ENCODE peak calls at places on chromosomes 4 and X, in six cellular contexts. Z is heart right ventricle, Y is cardiac muscle cell, T is spleen, R is A549, S is breast epithelium. M is an unnamed sample.

GRCh38 chrX:36898301-36898700 is 109.9 kb upstream of the FAM47C start:
- DNase-seq in Z (no peak), Y (no peak), T (no peak), R (no peak), S (no peak), M (no peak)

GRCh38 chr4:78568640-78569261 is 17.2 kb downstream of the ANXA3 start:
- DNase-seq in Z (no peak), Y (peak; percentile 46), T (no peak), R (no peak), S (no peak), M (no peak)

GRCh38 chr4:6714954-6715353 is 1.0 kb upstream of the BLOC1S4 start:
- DNase-seq in Z (no peak), Y (no peak), T (no peak), R (no peak), S (no peak), M (no peak)

GRCh38 chr4:45442466-45442865 is 681.4 kb downstream of the GABRG1 start:
- DNase-seq in Z (no peak), Y (peak; percentile 33), T (no peak), R (no peak), S (no peak), M (no peak)

GRCh38 chrX:40570346-40571093 is 10.2 kb upstream of the ATP6AP2 start:
- DNase-seq in Z (no peak), Y (peak; percentile 3), T (no peak), R (no peak), S (no peak), M (no peak)

GRCh38 chr4:52241916-52242315 is 190.8 kb downstream of the SPATA18 start:
- DNase-seq in Z (no peak), Y (no peak), T (no peak), R (no peak), S (no peak), M (no peak)

GRCh38 chrX:119693032-119693995 is at the start of gene SEPTIN6:
- DNase-seq in Z (peak; percentile 67), Y (peak; percentile 79), T (peak; percentile 95), R (peak; percentile 49), S (no peak), M (peak; percentile 81)

GRCh38 chr4:148056879-148057278 is 325.0 kb downstream of the ARHGAP10 start:
- DNase-seq in Z (peak; percentile 52), Y (peak; percentile 68), T (peak; percentile 87), R (no peak), S (no peak), M (peak; percentile 74)

GRCh38 chr4:153543351-153543750 is 77.2 kb downstream of the TMEM131L start:
- DNase-seq in Z (no peak), Y (no peak), T (no peak), R (no peak), S (no peak), M (no peak)

GRCh38 chrX:14015941-14016340 is 13.8 kb downstream of the GEMIN8 start:
- DNase-seq in Z (no peak), Y (peak; percentile 35), T (no peak), R (no peak), S (no peak), M (no peak)

GRCh38 chr4:1451752-1452122 is 45.5 kb upstream of the NKX1-1 start:
- DNase-seq in Z (no peak), Y (no peak), T (no peak), R (no peak), S (peak; percentile 7), M (peak; percentile 41)

GRCh38 chr4:147340547-147341225 is 140.2 kb upstream of the EDNRA start:
- DNase-seq in Z (no peak), Y (no peak), T (no peak), R (no peak), S (no peak), M (no peak)

GRCh38 chr4:152700151-152700550 is 20.4 kb upstream of the TMEM154 start:
- DNase-seq in Z (no peak), Y (no peak), T (no peak), R (no peak), S (no peak), M (no peak)

GRCh38 chrX:16566571-16566970 is 83.4 kb upstream of the S100G start:
- DNase-seq in Z (no peak), Y (no peak), T (no peak), R (no peak), S (no peak), M (no peak)

GRCh38 chr4:34193451-34194154 is 2050.7 kb downstream of the ARAP2 start:
- DNase-seq in Z (no peak), Y (peak; percentile 51), T (no peak), R (no peak), S (no peak), M (no peak)

GRCh38 chrX:54866606-54867005 is 54.0 kb upstream of the TRO start:
- DNase-seq in Z (no peak), Y (no peak), T (no peak), R (no peak), S (no peak), M (no peak)

GRCh38 chr4:123418486-123418931 is 21.9 kb downstream of the SPRY1 start:
- DNase-seq in Z (peak; percentile 22), Y (peak; percentile 95), T (no peak), R (no peak), S (no peak), M (no peak)

GRCh38 chrX:65588795-65589194 is 54.2 kb upstream of the LAS1L start:
- DNase-seq in Z (no peak), Y (no peak), T (no peak), R (no peak), S (no peak), M (no peak)

GRCh38 chrX:40543661-40544328 is 37.0 kb upstream of the ATP6AP2 start:
- DNase-seq in Z (peak; percentile 5), Y (peak; percentile 65), T (no peak), R (no peak), S (no peak), M (no peak)

GRCh38 chr4:6122496-6122895 is 77.9 kb downstream of the JAKMIP1 start:
- DNase-seq in Z (no peak), Y (no peak), T (no peak), R (no peak), S (no peak), M (peak; percentile 34)

GRCh38 chr4:25223770-25224375 is 10.0 kb upstream of the PI4K2B start:
- DNase-seq in Z (no peak), Y (peak; percentile 53), T (no peak), R (no peak), S (no peak), M (no peak)

GRCh38 chr4:146342600-146343192 is 128.4 kb downstream of the REELD1 start:
- DNase-seq in Z (no peak), Y (peak; percentile 68), T (no peak), R (peak; percentile 2), S (no peak), M (no peak)

GRCh38 chr4:184906480-184907097 is 80.8 kb upstream of the ACSL1 start:
- DNase-seq in Z (no peak), Y (no peak), T (no peak), R (no peak), S (no peak), M (no peak)

GRCh38 chr4:108651068-108651794 is 832 bp downstream of the OSTC start:
- DNase-seq in Z (no peak), Y (peak; percentile 63), T (no peak), R (peak; percentile 18), S (no peak), M (no peak)

GRCh38 chr4:8274772-8275241 is 5.3 kb downstream of the HTRA3 start:
- DNase-seq in Z (peak; percentile 87), Y (peak; percentile 92), T (no peak), R (no peak), S (peak; percentile 65), M (peak; percentile 76)

GRCh38 chr4:1537410-1538095 is 131.3 kb upstream of the NKX1-1 start:
- DNase-seq in Z (no peak), Y (no peak), T (peak; percentile 65), R (no peak), S (no peak), M (no peak)

GRCh38 chrX:30949554-30949953 is 60.5 kb upstream of the TAB3 start:
- DNase-seq in Z (no peak), Y (no peak), T (no peak), R (no peak), S (no peak), M (no peak)

GRCh38 chr4:84479663-84480062 is 19.4 kb downstream of the NKX6-1 start:
- DNase-seq in Z (no peak), Y (no peak), T (no peak), R (no peak), S (no peak), M (no peak)
- TF ChIP-seq CTCF in Z (no peak), Y (no peak), T (no peak), R (no peak), S (no peak), M (no peak)

DNA sequence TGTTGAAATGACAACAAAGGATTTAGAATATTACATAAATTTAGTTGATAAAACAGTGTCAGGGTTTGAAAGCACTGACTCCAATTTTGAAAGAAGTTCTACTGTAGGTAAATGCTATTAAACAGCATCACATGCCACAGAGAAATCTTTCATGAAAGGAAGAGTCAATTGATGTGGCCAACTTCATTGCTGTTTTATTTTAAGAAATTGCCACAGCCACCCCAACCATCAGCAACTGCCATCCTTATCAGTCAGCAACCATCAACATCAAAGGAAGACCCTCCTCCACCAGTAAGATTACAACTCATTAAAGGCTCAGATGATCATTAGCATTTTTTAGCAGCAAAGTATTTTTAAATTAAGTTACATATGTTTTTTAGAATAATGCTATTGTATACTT is 54.6 kb upstream of the RAB9B start:
- DNase-seq in Z (no peak), Y (no peak), T (no peak), R (no peak), S (no peak), M (no peak)
- H3K4me3 ChIP-seq in Z (no peak overlapping the region), Y (no peak overlapping the region), T (no peak overlapping the region), R (no peak overlapping the region), S (no peak overlapping the region), M (no peak overlapping the region)

GRCh38 chr4:113435893-113436292 is 325.6 kb downstream of the CAMK2D start:
- DNase-seq in Z (peak; percentile 75), Y (peak; percentile 91), T (no peak), R (no peak), S (no peak), M (no peak)

GRCh38 chr4:113433536-113434246 is 327.8 kb downstream of the CAMK2D start:
- DNase-seq in Z (no peak), Y (peak; percentile 22), T (no peak), R (no peak), S (no peak), M (no peak)

GRCh38 chr4:113436360-113436759 is 325.2 kb downstream of the CAMK2D start:
- DNase-seq in Z (peak; percentile 67), Y (peak; percentile 91), T (no peak), R (no peak), S (no peak), M (no peak)

GRCh38 chr4:113434247-113434587 is 327.3 kb downstream of the CAMK2D start:
- DNase-seq in Z (no peak), Y (peak; percentile 75), T (no peak), R (no peak), S (no peak), M (no peak)

GRCh38 chr4:113433116-113433515 is 328.4 kb downstream of the CAMK2D start:
- DNase-seq in Z (no peak), Y (no peak), T (no peak), R (no peak), S (no peak), M (no peak)
- H3K4me1 ChIP-seq in Z (peaks cover 10% of the 10 kb centered on the region), Y (no peaks in the 10 kb centered on the region), T (peaks cover 6% of the 10 kb centered on the region), R (peaks cover 3% of the 10 kb centered on the region), S (no peaks in the 10 kb centered on the region), M (peaks cover 4% of the 10 kb centered on the region)

DNA sequence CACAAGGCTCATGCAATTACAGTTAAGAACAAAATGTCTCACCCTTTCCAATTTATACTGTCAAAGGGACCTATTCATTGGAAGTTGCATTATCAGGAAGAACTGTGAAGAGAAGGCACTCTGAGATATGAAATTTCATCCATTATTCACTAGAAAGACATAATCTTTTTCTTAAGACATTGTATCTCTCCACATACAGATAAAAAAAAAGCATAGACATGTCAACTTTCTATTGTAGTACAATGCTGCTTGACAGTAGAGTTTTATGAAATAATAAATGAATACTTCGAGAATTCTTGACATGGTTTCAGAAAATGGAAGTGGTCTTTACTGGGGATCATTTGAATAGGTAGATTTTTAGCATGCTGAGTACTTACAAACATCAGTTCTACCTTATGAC is 545.0 kb downstream of the TMA16 start:
- DNase-seq in Z (no peak), Y (no peak), T (no peak), R (no peak), S (no peak), M (no peak)
- TF ChIP-seq CTCF in Z (no peak), Y (no peak), T (no peak), R (no peak), S (no peak), M (no peak)

M was measured in upper lobe of right lung.